ENCODE peak calls at places on chromosomes 4 and X, in six cellular contexts. One of them, this sample, is unnamed.

GRCh38 chrX:153970398-153971123 is 1.1 kb downstream of the HCFC1 start:
- DNase-seq in AG08395: peak; percentile 15
- DNase-seq in posterior vena cava: peak; percentile 82
- DNase-seq in HEK293T: peak; percentile 69
- DNase-seq in A172: peak; percentile 82
- DNase-seq in Peyer's patch: no peak
- DNase-seq in this sample: no peak

GRCh38 chr4:177667687-177668086 is 225.4 kb upstream of the AGA start:
- DNase-seq in AG08395: no peak
- DNase-seq in posterior vena cava: no peak
- DNase-seq in HEK293T: no peak
- DNase-seq in A172: no peak
- DNase-seq in Peyer's patch: no peak
- DNase-seq in this sample: no peak

GRCh38 chr4:118968006-118968405 is 79.4 kb downstream of the SYNPO2 start:
- DNase-seq in AG08395: peak; percentile 63
- DNase-seq in posterior vena cava: no peak
- DNase-seq in HEK293T: no peak
- DNase-seq in A172: peak; percentile 57
- DNase-seq in Peyer's patch: peak; percentile 68
- DNase-seq in this sample: peak; percentile 57

GRCh38 chrX:97524997-97525396 is 641.3 kb downstream of the RPA4 start:
- DNase-seq in AG08395: peak; percentile 26
- DNase-seq in posterior vena cava: no peak
- DNase-seq in HEK293T: no peak
- DNase-seq in A172: peak; percentile 25
- DNase-seq in Peyer's patch: no peak
- DNase-seq in this sample: no peak

GRCh38 chrX:104641176-104641575 is 75.2 kb downstream of the IL1RAPL2 start:
- DNase-seq in AG08395: no peak
- DNase-seq in posterior vena cava: no peak
- DNase-seq in HEK293T: peak; percentile 43
- DNase-seq in A172: no peak
- DNase-seq in Peyer's patch: no peak
- DNase-seq in this sample: no peak

GRCh38 chr4:1249731-1250526 is 999 bp upstream of the CTBP1 start:
- DNase-seq in AG08395: peak; percentile 65
- DNase-seq in posterior vena cava: peak; percentile 82
- DNase-seq in HEK293T: peak; percentile 3
- DNase-seq in A172: no peak
- DNase-seq in Peyer's patch: peak; percentile 61
- DNase-seq in this sample: no peak

GRCh38 chrX:124028177-124028576 is 66.7 kb downstream of the STAG2 start:
- DNase-seq in AG08395: no peak
- DNase-seq in posterior vena cava: no peak
- DNase-seq in HEK293T: no peak
- DNase-seq in A172: peak; percentile 5
- DNase-seq in Peyer's patch: no peak
- DNase-seq in this sample: no peak

GRCh38 chrX:40003982-40004535 is 93.7 kb downstream of the BCOR start:
- DNase-seq in AG08395: no peak
- DNase-seq in posterior vena cava: no peak
- DNase-seq in HEK293T: no peak
- DNase-seq in A172: no peak
- DNase-seq in Peyer's patch: no peak
- DNase-seq in this sample: no peak

GRCh38 chr4:29278580-29278979 is 1441.6 kb upstream of the PCDH7 start:
- DNase-seq in AG08395: no peak
- DNase-seq in posterior vena cava: no peak
- DNase-seq in HEK293T: no peak
- DNase-seq in A172: peak; percentile 32
- DNase-seq in Peyer's patch: no peak
- DNase-seq in this sample: no peak

GRCh38 chr4:85968945-85969830 is 390.7 kb downstream of the MAPK10 start:
- DNase-seq in AG08395: peak; percentile 74
- DNase-seq in posterior vena cava: no peak
- DNase-seq in HEK293T: peak; percentile 49
- DNase-seq in A172: peak; percentile 57
- DNase-seq in Peyer's patch: no peak
- DNase-seq in this sample: no peak

GRCh38 chrX:129728061-129728460 is 10.7 kb upstream of the XPNPEP2 start:
- DNase-seq in AG08395: no peak
- DNase-seq in posterior vena cava: no peak
- DNase-seq in HEK293T: no peak
- DNase-seq in A172: no peak
- DNase-seq in Peyer's patch: no peak
- DNase-seq in this sample: no peak

GRCh38 chrX:40651620-40652223 is 4.4 kb upstream of the CXorf38 start:
- DNase-seq in AG08395: peak; percentile 54
- DNase-seq in posterior vena cava: no peak
- DNase-seq in HEK293T: peak; percentile 39
- DNase-seq in A172: peak; percentile 49
- DNase-seq in Peyer's patch: peak; percentile 90
- DNase-seq in this sample: peak; percentile 77

GRCh38 chr4:16764622-16765021 is 133.8 kb downstream of the LDB2 start:
- DNase-seq in AG08395: no peak
- DNase-seq in posterior vena cava: no peak
- DNase-seq in HEK293T: no peak
- DNase-seq in A172: no peak
- DNase-seq in Peyer's patch: no peak
- DNase-seq in this sample: no peak

GRCh38 chr4:112652216-112652615 is 15.3 kb downstream of the LARP7 start:
- DNase-seq in AG08395: no peak
- DNase-seq in posterior vena cava: no peak
- DNase-seq in HEK293T: no peak
- DNase-seq in A172: no peak
- DNase-seq in Peyer's patch: no peak
- DNase-seq in this sample: no peak

This sample was measured in stomach.